ENCODE peak calls at places on chromosomes 4 and X, in nine cellular contexts. V, Z, C, B, W, J, H, D and N are unnamed samples.

GRCh38 chr4:181911420-181911819 is 331.8 kb upstream of the TENM3 start:
- DNase-seq in H (no peak), V (no peak), Z (no peak), D (no peak), B (no peak), W (no peak), C (no peak), J (no peak), N (no peak)

GRCh38 chr4:110503588-110504435 is 27.9 kb downstream of the ENPEP start:
- DNase-seq in Z (no peak), C (no peak), H (no peak), B (no peak), W (no peak), V (no peak), D (no peak), J (no peak), N (no peak)

GRCh38 chr4:122873752-122874151 is 47.1 kb downstream of the FGF2 start:
- DNase-seq in Z (no peak), V (no peak), C (peak; percentile 76), B (peak; percentile 80), D (no peak), J (no peak), W (no peak), H (no peak), N (no peak)

GRCh38 chrX:97563531-97564133 is 679.9 kb downstream of the RPA4 start:
- DNase-seq in D (peak; percentile 10), J (peak; percentile 2), Z (no peak), V (peak; percentile 29), C (peak; percentile 14), W (no peak), B (peak; percentile 21), H (peak; percentile 7), N (peak; percentile 79)

GRCh38 chr4:183249854-183250253 is 70.2 kb downstream of the CLDN22 start:
- DNase-seq in W (peak; percentile 10), Z (no peak), J (no peak), D (no peak), V (peak; percentile 14), C (peak; percentile 18), B (peak; percentile 55), H (no peak), N (peak; percentile 51)

GRCh38 chr4:105135746-105136145 is 10.9 kb upstream of the TET2 start:
- DNase-seq in J (no peak), Z (no peak), C (no peak), B (no peak), W (no peak), D (no peak), V (no peak), H (no peak), N (no peak)

GRCh38 chrX:40637687-40638086 is 9.7 kb downstream of the CXorf38 start:
- DNase-seq in B (peak; percentile 65), J (no peak), V (no peak), D (no peak), C (no peak), Z (no peak), H (no peak), W (no peak), N (no peak)

GRCh38 chrX:112913807-112914206 is 73.2 kb upstream of the AMOT start:
- DNase-seq in H (no peak), Z (no peak), B (no peak), W (no peak), C (no peak), J (no peak), D (no peak), V (no peak), N (peak; percentile 1)

GRCh38 chr4:47930971-47931804 is 16.8 kb upstream of the NFXL1 start:
- DNase-seq in D (no peak), B (peak; percentile 40), V (no peak), H (no peak), C (no peak), W (no peak), J (no peak), Z (no peak), N (no peak)

GRCh38 chrX:129613596-129613995 is 41.2 kb downstream of the APLN start:
- DNase-seq in B (peak; percentile 62), W (no peak), D (no peak), V (no peak), Z (no peak), J (no peak), H (no peak), C (no peak), N (no peak)

GRCh38 chr4:113325876-113326615 is 276.6 kb downstream of the ANK2 start:
- DNase-seq in Z (no peak), B (peak; percentile 45), H (no peak), D (no peak), J (no peak), W (no peak), C (no peak), V (no peak), N (no peak)

GRCh38 chr4:164301430-164301829 is 452.5 kb upstream of the SMIM31 start:
- DNase-seq in H (no peak), Z (no peak), D (no peak), J (no peak), W (no peak), V (no peak), B (no peak), C (no peak), N (no peak)

GRCh38 chr4:83071116-83071515 is 36.1 kb downstream of the COPS4 start:
- DNase-seq in B (peak; percentile 16), C (no peak), V (no peak), H (no peak), J (no peak), D (no peak), Z (no peak), W (no peak), N (no peak)

GRCh38 chrX:112672788-112673560 is 6.8 kb downstream of the LHFPL1 start:
- DNase-seq in D (no peak), J (no peak), B (no peak), C (no peak), Z (no peak), V (no peak), W (no peak), H (no peak), N (no peak)

GRCh38 chr4:177519481-177520270 is 77.4 kb upstream of the AGA start:
- DNase-seq in W (no peak), Z (no peak), C (no peak), D (no peak), V (no peak), J (no peak), H (no peak), B (no peak), N (no peak)

GRCh38 chr4:95095352-95095974 is 337.7 kb downstream of the BMPR1B start:
- DNase-seq in H (no peak), B (peak; percentile 48), W (no peak), J (no peak), V (peak; percentile 42), C (peak; percentile 56), Z (no peak), D (no peak), N (peak; percentile 56)